ENCODE peak calls at places on chromosomes 11 and 22, in seven cellular contexts. One of them, this sample, is unnamed.

GRCh38 chr22:33535937-33536875 is 384.1 kb downstream of the LARGE1 start:
- DNase-seq in cardiac fibroblast: no peak
- DNase-seq in activated effector memory CD4-positive, alpha-beta T cell treated with Interleukin-2 at 50 U/mL for 16 hours: no peak
- DNase-seq in stromal cell of bone marrow: no peak
- DNase-seq in NCI-H2081: no peak
- DNase-seq in hypothalamus: no peak
- DNase-seq in brain microvascular endothelial cell: no peak
- DNase-seq in this sample: no peak

GRCh38 chr22:44578516-44579230 is 80.6 kb upstream of the RTL6 start:
- DNase-seq in hypothalamus: no peak
- DNase-seq in stromal cell of bone marrow: no peak
- DNase-seq in cardiac fibroblast: no peak
- DNase-seq in activated effector memory CD4-positive, alpha-beta T cell treated with Interleukin-2 at 50 U/mL for 16 hours: no peak
- DNase-seq in brain microvascular endothelial cell: no peak
- DNase-seq in NCI-H2081: no peak
- DNase-seq in this sample: no peak

GRCh38 chr11:107882095-107882820 is 23.7 kb upstream of the SLC35F2 start:
- DNase-seq in activated effector memory CD4-positive, alpha-beta T cell treated with Interleukin-2 at 50 U/mL for 16 hours: no peak
- DNase-seq in NCI-H2081: no peak
- DNase-seq in stromal cell of bone marrow: no peak
- DNase-seq in hypothalamus: no peak
- DNase-seq in cardiac fibroblast: no peak
- DNase-seq in brain microvascular endothelial cell: no peak
- DNase-seq in this sample: no peak

GRCh38 chr22:42317691-42318547 is 47.5 kb upstream of the TCF20 start:
- DNase-seq in activated effector memory CD4-positive, alpha-beta T cell treated with Interleukin-2 at 50 U/mL for 16 hours: no peak
- DNase-seq in stromal cell of bone marrow: no peak
- DNase-seq in cardiac fibroblast: no peak
- DNase-seq in brain microvascular endothelial cell: no peak
- DNase-seq in hypothalamus: peak
- DNase-seq in NCI-H2081: peak
- DNase-seq in this sample: no peak

GRCh38 chr22:21067901-21068680 is 22.3 kb downstream of the LRRC74B start:
- DNase-seq in NCI-H2081: no peak
- DNase-seq in cardiac fibroblast: no peak
- DNase-seq in activated effector memory CD4-positive, alpha-beta T cell treated with Interleukin-2 at 50 U/mL for 16 hours: no peak
- DNase-seq in brain microvascular endothelial cell: no peak
- DNase-seq in hypothalamus: no peak
- DNase-seq in stromal cell of bone marrow: no peak
- DNase-seq in this sample: no peak

GRCh38 chr11:118106789-118107335 is 20.1 kb upstream of the SMIM35 start:
- DNase-seq in activated effector memory CD4-positive, alpha-beta T cell treated with Interleukin-2 at 50 U/mL for 16 hours: no peak
- DNase-seq in brain microvascular endothelial cell: no peak
- DNase-seq in cardiac fibroblast: no peak
- DNase-seq in NCI-H2081: no peak
- DNase-seq in stromal cell of bone marrow: peak
- DNase-seq in hypothalamus: no peak
- DNase-seq in this sample: peak

GRCh38 chr11:111565111-111565720 is 24.7 kb downstream of the LAYN start:
- DNase-seq in cardiac fibroblast: peak
- DNase-seq in brain microvascular endothelial cell: peak
- DNase-seq in NCI-H2081: peak
- DNase-seq in stromal cell of bone marrow: peak
- DNase-seq in activated effector memory CD4-positive, alpha-beta T cell treated with Interleukin-2 at 50 U/mL for 16 hours: peak
- DNase-seq in hypothalamus: peak
- DNase-seq in this sample: peak

GRCh38 chr11:47241740-47242400 is 6.7 kb downstream of the ACP2 start:
- DNase-seq in hypothalamus: no peak
- DNase-seq in brain microvascular endothelial cell: no peak
- DNase-seq in activated effector memory CD4-positive, alpha-beta T cell treated with Interleukin-2 at 50 U/mL for 16 hours: no peak
- DNase-seq in NCI-H2081: no peak
- DNase-seq in stromal cell of bone marrow: no peak
- DNase-seq in cardiac fibroblast: no peak
- DNase-seq in this sample: peak

GRCh38 chr11:61111060-61111435 is 8.8 kb downstream of the CD5 start:
- DNase-seq in NCI-H2081: no peak
- DNase-seq in hypothalamus: no peak
- DNase-seq in activated effector memory CD4-positive, alpha-beta T cell treated with Interleukin-2 at 50 U/mL for 16 hours: no peak
- DNase-seq in cardiac fibroblast: no peak
- DNase-seq in stromal cell of bone marrow: no peak
- DNase-seq in brain microvascular endothelial cell: no peak
- DNase-seq in this sample: no peak

This sample was measured in A172.